ENCODE peak calls at places on chromosomes 1 and 21, in six cellular contexts. P is IMR-90; D is central memory CD8-positive, alpha-beta T cell; N is NCI-H748 treated with DMSO at 0.1 percent for 48 hours; C is RPMI7951; W is stimulated activated CD4-positive, alpha-beta T cell treated with anti-CD3 and anti-CD28 coated beads, Interleukin-12 subunit alpha, Interleukin-12 subunit beta, amount 100 ng/mL, for 48 hours. J is an unnamed sample.

GRCh38 chr1:147496571-147496970 is 44.7 kb upstream of the BCL9 start:
- DNase-seq in W (no peak), D (no peak), P (peak), N (no peak), C (peak), J (peak)

GRCh38 chr21:36330904-36331303 is 10.9 kb downstream of the MORC3 start:
- DNase-seq in C (peak), W (peak), P (peak), D (no peak), N (no peak), J (peak)

GRCh38 chr1:150003826-150004225 is 6.7 kb downstream of the OTUD7B start:
- DNase-seq in W (no peak), N (no peak), C (no peak), D (no peak), P (no peak), J (no peak)

GRCh38 chr1:62487956-62488355 is 51.1 kb downstream of the USP1 start:
- DNase-seq in W (no peak), N (no peak), C (no peak), P (no peak), D (no peak), J (no peak)

GRCh38 chr1:154483941-154484803 is 17.8 kb upstream of the TDRD10 start:
- DNase-seq in N (no peak), C (peak), W (no peak), D (no peak), P (peak), J (peak)

GRCh38 chr1:183075861-183076260 is 52.6 kb downstream of the LAMC1 start:
- DNase-seq in N (no peak), P (no peak), W (no peak), C (peak), D (no peak), J (peak)

GRCh38 chr1:203534526-203534925 is 40.6 kb downstream of the OPTC start:
- DNase-seq in W (no peak), P (peak), D (no peak), N (no peak), C (peak), J (peak)

GRCh38 chr1:170664828-170665617 is 1.1 kb downstream of the PRRX1 start:
- DNase-seq in W (no peak), C (peak), P (peak), D (no peak), N (no peak), J (peak)

GRCh38 chr1:50968884-50969610 is 998 bp upstream of the CDKN2C start:
- DNase-seq in C (no peak), N (peak), P (no peak), W (peak), D (no peak), J (peak)

J was measured in adipocyte.